ENCODE peak calls at places on chromosomes 2 and 18, in five cellular contexts. One of them, this sample, is unnamed.

GRCh38 chr2:231717281-231718180 is 9.2 kb downstream of the PTMA start:
- DNase-seq in fibroblast of lung: peak; percentile 80
- DNase-seq in GM23248: peak; percentile 73
- DNase-seq in neuronal stem cell: no peak
- DNase-seq in PC-3: peak; percentile 45
- DNase-seq in this sample: peak; percentile 76

GRCh38 chr2:180618570-180618969 is 361.8 kb upstream of the UBE2E3 start:
- DNase-seq in neuronal stem cell: no peak
- DNase-seq in GM23248: no peak
- DNase-seq in fibroblast of lung: peak; percentile 17
- DNase-seq in PC-3: no peak
- DNase-seq in this sample: peak; percentile 66

GRCh38 chr2:35428548-35428947 is 927.0 kb upstream of the CRIM1 start:
- DNase-seq in neuronal stem cell: peak; percentile 17
- DNase-seq in fibroblast of lung: no peak
- DNase-seq in PC-3: peak; percentile 48
- DNase-seq in GM23248: peak; percentile 20
- DNase-seq in this sample: no peak

GRCh38 chr2:53536583-53537361 is 230.8 kb upstream of the CHAC2 start:
- DNase-seq in fibroblast of lung: no peak
- DNase-seq in GM23248: no peak
- DNase-seq in neuronal stem cell: no peak
- DNase-seq in PC-3: no peak
- DNase-seq in this sample: no peak

GRCh38 chr2:54207666-54208195 is 48.3 kb downstream of the TSPYL6 start:
- DNase-seq in GM23248: peak; percentile 32
- DNase-seq in PC-3: no peak
- DNase-seq in neuronal stem cell: no peak
- DNase-seq in fibroblast of lung: peak; percentile 57
- DNase-seq in this sample: peak; percentile 12

GRCh38 chr2:67571785-67572718 is 174.9 kb downstream of the ETAA1 start:
- DNase-seq in GM23248: peak; percentile 73
- DNase-seq in neuronal stem cell: no peak
- DNase-seq in PC-3: peak; percentile 94
- DNase-seq in fibroblast of lung: peak; percentile 93
- DNase-seq in this sample: peak; percentile 83

GRCh38 chr2:133377021-133377481 is 191.2 kb downstream of the NCKAP5 start:
- DNase-seq in neuronal stem cell: no peak
- DNase-seq in PC-3: no peak
- DNase-seq in GM23248: peak; percentile 62
- DNase-seq in fibroblast of lung: peak; percentile 90
- DNase-seq in this sample: peak; percentile 78

GRCh38 chr2:190129421-190130199 is 67.1 kb upstream of the MSTN start:
- DNase-seq in PC-3: no peak
- DNase-seq in GM23248: no peak
- DNase-seq in fibroblast of lung: no peak
- DNase-seq in neuronal stem cell: no peak
- DNase-seq in this sample: peak; percentile 13

GRCh38 chr2:197356136-197356535 is 45.6 kb upstream of the ANKRD44 start:
- DNase-seq in GM23248: peak; percentile 37
- DNase-seq in PC-3: peak; percentile 33
- DNase-seq in neuronal stem cell: no peak
- DNase-seq in fibroblast of lung: no peak
- DNase-seq in this sample: no peak

DNA sequence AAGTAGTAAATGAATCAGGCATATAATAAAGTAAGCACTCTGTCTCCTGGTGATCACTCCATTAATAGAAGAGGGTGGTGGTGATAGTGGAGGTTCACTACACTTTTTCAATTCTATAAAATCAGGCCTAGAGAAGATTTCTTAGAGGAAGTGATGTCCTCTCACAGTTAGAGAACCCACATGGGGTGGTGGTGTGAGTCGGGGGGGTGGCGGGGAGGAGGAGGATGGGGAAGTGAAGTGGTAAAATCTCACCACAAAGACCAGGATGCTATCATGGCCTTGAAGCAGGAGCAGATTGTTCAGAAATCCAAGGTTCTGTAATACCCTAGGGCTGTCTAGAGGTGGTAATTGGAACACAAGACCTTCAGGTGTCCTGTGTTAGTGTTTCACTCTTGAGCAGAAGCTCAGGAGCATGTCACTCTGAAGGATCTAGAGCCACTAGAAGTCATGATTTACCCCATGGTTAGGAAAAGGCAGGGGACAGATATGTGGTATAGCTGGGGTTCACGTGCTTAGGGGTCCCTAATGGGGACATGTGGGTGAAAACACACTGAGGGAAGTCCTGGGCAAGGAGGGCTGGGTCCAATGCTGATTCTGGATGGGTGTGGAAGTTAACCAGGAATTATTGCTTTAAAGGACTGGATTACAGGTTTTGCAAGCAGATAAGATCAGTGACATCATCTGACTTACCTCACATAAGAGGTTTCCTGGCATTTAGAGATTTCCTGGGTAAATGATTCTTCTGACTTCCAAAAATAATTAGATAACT is 31.0 kb downstream of the RNF125 start:
- DNase-seq in neuronal stem cell: no peak
- DNase-seq in PC-3: peak; percentile 37
- DNase-seq in GM23248: peak; percentile 20
- DNase-seq in fibroblast of lung: peak; percentile 55
- DNase-seq in this sample: no peak
- H2AFZ ChIP-seq in neuronal stem cell: no peak overlapping the region
- H2AFZ ChIP-seq in PC-3: no peak overlapping the region
- H2AFZ ChIP-seq in GM23248: no peak overlapping the region
- H2AFZ ChIP-seq in fibroblast of lung: no peak overlapping the region
- H2AFZ ChIP-seq in this sample: no peak overlapping the region

GRCh38 chr2:47282621-47283272 is 120.2 kb upstream of the MSH2 start:
- DNase-seq in fibroblast of lung: no peak
- DNase-seq in neuronal stem cell: no peak
- DNase-seq in GM23248: no peak
- DNase-seq in PC-3: no peak
- DNase-seq in this sample: no peak

GRCh38 chr2:47288864-47289263 is 114.1 kb upstream of the MSH2 start:
- DNase-seq in neuronal stem cell: no peak
- DNase-seq in fibroblast of lung: peak; percentile 95
- DNase-seq in PC-3: peak; percentile 52
- DNase-seq in GM23248: peak; percentile 92
- DNase-seq in this sample: peak; percentile 94

GRCh38 chr2:47277987-47278386 is 122.9 kb upstream of the STPG4 start:
- DNase-seq in PC-3: no peak
- DNase-seq in neuronal stem cell: no peak
- DNase-seq in GM23248: no peak
- DNase-seq in fibroblast of lung: no peak
- DNase-seq in this sample: no peak

GRCh38 chr2:47283687-47284086 is 119.3 kb upstream of the MSH2 start:
- DNase-seq in PC-3: no peak
- DNase-seq in neuronal stem cell: no peak
- DNase-seq in GM23248: no peak
- DNase-seq in fibroblast of lung: no peak
- DNase-seq in this sample: no peak
- H3K27me3 ChIP-seq in PC-3: no peaks in the 10 kb centered on the region
- H3K27me3 ChIP-seq in neuronal stem cell: no peaks in the 10 kb centered on the region
- H3K27me3 ChIP-seq in GM23248: no peaks in the 10 kb centered on the region
- H3K27me3 ChIP-seq in fibroblast of lung: no peaks in the 10 kb centered on the region
- H3K27me3 ChIP-seq in this sample: no peaks in the 10 kb centered on the region

GRCh38 chr2:71256421-71256820 is 29.5 kb upstream of the PAIP2B start:
- DNase-seq in GM23248: no peak
- DNase-seq in PC-3: no peak
- DNase-seq in fibroblast of lung: no peak
- DNase-seq in neuronal stem cell: no peak
- DNase-seq in this sample: no peak
- H2AFZ ChIP-seq in GM23248: no peak overlapping the region
- H2AFZ ChIP-seq in PC-3: no peak overlapping the region
- H2AFZ ChIP-seq in fibroblast of lung: no peak overlapping the region
- H2AFZ ChIP-seq in neuronal stem cell: no peak overlapping the region
- H2AFZ ChIP-seq in this sample: no peak overlapping the region

GRCh38 chr2:227595797-227596196 is 2.9 kb upstream of the SCYGR2 start:
- DNase-seq in PC-3: no peak
- DNase-seq in neuronal stem cell: no peak
- DNase-seq in fibroblast of lung: no peak
- DNase-seq in GM23248: no peak
- DNase-seq in this sample: no peak
- H3K27me3 ChIP-seq in PC-3: no peaks in the 10 kb centered on the region
- H3K27me3 ChIP-seq in neuronal stem cell: no peaks in the 10 kb centered on the region
- H3K27me3 ChIP-seq in fibroblast of lung: peaks cover 3% of the 10 kb centered on the region
- H3K27me3 ChIP-seq in GM23248: no peaks in the 10 kb centered on the region
- H3K27me3 ChIP-seq in this sample: peaks cover 2% of the 10 kb centered on the region

GRCh38 chr2:188527701-188528100 is 236.0 kb downstream of the GULP1 start:
- DNase-seq in GM23248: peak; percentile 20
- DNase-seq in fibroblast of lung: no peak
- DNase-seq in PC-3: no peak
- DNase-seq in neuronal stem cell: no peak
- DNase-seq in this sample: no peak
- H2AFZ ChIP-seq in GM23248: peak overlapping the region; percentile 47
- H2AFZ ChIP-seq in fibroblast of lung: no peak overlapping the region
- H2AFZ ChIP-seq in PC-3: no peak overlapping the region
- H2AFZ ChIP-seq in neuronal stem cell: peak overlapping the region; percentile 47
- H2AFZ ChIP-seq in this sample: no peak overlapping the region